ENCODE peak calls at places on chromosomes 13 and 19, in nine cellular contexts. One of them, this sample, is unnamed.

GRCh38 chr19:7455600-7456296 is 33.1 kb downstream of the PEX11G start:
- ATAC-seq in GM23338: no peak
- ATAC-seq in activated CD8-positive, alpha-beta T cell treated with anti-CD3 and anti-CD28 coated beads, Interleukin-2, amount 10 ng/mL, durations not matched to agents 7 days and 5 days: no peak
- ATAC-seq in activated T-cell treated with anti-CD3 and anti-CD28 coated beads, Interleukin-2, amount 50 U/mL, for 4 hours: no peak
- ATAC-seq in IMR-90: no peak
- ATAC-seq in right lobe of liver: no peak
- ATAC-seq in aorta: no peak
- ATAC-seq in stimulated activated naive CD8-positive, alpha-beta T cell treated with anti-CD3 and anti-CD28 coated beads, Interleukin-15, amount 100 ng/mL, for 72 hours: no peak
- ATAC-seq in PC-3: no peak
- ATAC-seq in this sample: no peak

GRCh38 chr13:67152123-67152522 is 78.0 kb downstream of the PCDH9 start:
- ATAC-seq in IMR-90: no peak
- ATAC-seq in activated CD8-positive, alpha-beta T cell treated with anti-CD3 and anti-CD28 coated beads, Interleukin-2, amount 10 ng/mL, durations not matched to agents 7 days and 5 days: no peak
- ATAC-seq in activated T-cell treated with anti-CD3 and anti-CD28 coated beads, Interleukin-2, amount 50 U/mL, for 4 hours: no peak
- ATAC-seq in PC-3: no peak
- ATAC-seq in aorta: no peak
- ATAC-seq in stimulated activated naive CD8-positive, alpha-beta T cell treated with anti-CD3 and anti-CD28 coated beads, Interleukin-15, amount 100 ng/mL, for 72 hours: no peak
- ATAC-seq in GM23338: no peak
- ATAC-seq in right lobe of liver: no peak
- ATAC-seq in this sample: no peak

GRCh38 chr13:49140910-49141611 is 79.1 kb upstream of the MLNR start:
- ATAC-seq in IMR-90: no peak
- ATAC-seq in aorta: no peak
- ATAC-seq in activated T-cell treated with anti-CD3 and anti-CD28 coated beads, Interleukin-2, amount 50 U/mL, for 4 hours: peak; percentile 23
- ATAC-seq in stimulated activated naive CD8-positive, alpha-beta T cell treated with anti-CD3 and anti-CD28 coated beads, Interleukin-15, amount 100 ng/mL, for 72 hours: peak; percentile 90
- ATAC-seq in PC-3: no peak
- ATAC-seq in right lobe of liver: peak; percentile 50
- ATAC-seq in activated CD8-positive, alpha-beta T cell treated with anti-CD3 and anti-CD28 coated beads, Interleukin-2, amount 10 ng/mL, durations not matched to agents 7 days and 5 days: no peak
- ATAC-seq in GM23338: no peak
- ATAC-seq in this sample: peak; percentile 80

GRCh38 chr19:58552655-58553054 is 2.2 kb downstream of the CHMP2A start:
- ATAC-seq in activated T-cell treated with anti-CD3 and anti-CD28 coated beads, Interleukin-2, amount 50 U/mL, for 4 hours: no peak
- ATAC-seq in GM23338: no peak
- ATAC-seq in aorta: no peak
- ATAC-seq in PC-3: no peak
- ATAC-seq in IMR-90: no peak
- ATAC-seq in right lobe of liver: no peak
- ATAC-seq in stimulated activated naive CD8-positive, alpha-beta T cell treated with anti-CD3 and anti-CD28 coated beads, Interleukin-15, amount 100 ng/mL, for 72 hours: no peak
- ATAC-seq in activated CD8-positive, alpha-beta T cell treated with anti-CD3 and anti-CD28 coated beads, Interleukin-2, amount 10 ng/mL, durations not matched to agents 7 days and 5 days: no peak
- ATAC-seq in this sample: no peak

GRCh38 chr13:59722580-59722900 is 441.2 kb downstream of the DIAPH3 start:
- ATAC-seq in IMR-90: no peak
- ATAC-seq in activated T-cell treated with anti-CD3 and anti-CD28 coated beads, Interleukin-2, amount 50 U/mL, for 4 hours: peak; percentile 30
- ATAC-seq in activated CD8-positive, alpha-beta T cell treated with anti-CD3 and anti-CD28 coated beads, Interleukin-2, amount 10 ng/mL, durations not matched to agents 7 days and 5 days: peak; percentile 63
- ATAC-seq in stimulated activated naive CD8-positive, alpha-beta T cell treated with anti-CD3 and anti-CD28 coated beads, Interleukin-15, amount 100 ng/mL, for 72 hours: peak; percentile 28
- ATAC-seq in PC-3: no peak
- ATAC-seq in GM23338: no peak
- ATAC-seq in right lobe of liver: peak; percentile 52
- ATAC-seq in aorta: no peak
- ATAC-seq in this sample: no peak

GRCh38 chr19:42480335-42481095 is 37.8 kb upstream of the CXCL17 start:
- ATAC-seq in activated CD8-positive, alpha-beta T cell treated with anti-CD3 and anti-CD28 coated beads, Interleukin-2, amount 10 ng/mL, durations not matched to agents 7 days and 5 days: peak; percentile 58
- ATAC-seq in GM23338: no peak
- ATAC-seq in IMR-90: peak; percentile 94
- ATAC-seq in stimulated activated naive CD8-positive, alpha-beta T cell treated with anti-CD3 and anti-CD28 coated beads, Interleukin-15, amount 100 ng/mL, for 72 hours: no peak
- ATAC-seq in activated T-cell treated with anti-CD3 and anti-CD28 coated beads, Interleukin-2, amount 50 U/mL, for 4 hours: no peak
- ATAC-seq in PC-3: no peak
- ATAC-seq in aorta: no peak
- ATAC-seq in right lobe of liver: peak; percentile 70
- ATAC-seq in this sample: no peak

GRCh38 chr19:45294291-45295029 is 28.2 kb downstream of the CKM start:
- ATAC-seq in aorta: peak; percentile 74
- ATAC-seq in GM23338: no peak
- ATAC-seq in right lobe of liver: peak; percentile 77
- ATAC-seq in stimulated activated naive CD8-positive, alpha-beta T cell treated with anti-CD3 and anti-CD28 coated beads, Interleukin-15, amount 100 ng/mL, for 72 hours: no peak
- ATAC-seq in activated CD8-positive, alpha-beta T cell treated with anti-CD3 and anti-CD28 coated beads, Interleukin-2, amount 10 ng/mL, durations not matched to agents 7 days and 5 days: no peak
- ATAC-seq in IMR-90: no peak
- ATAC-seq in PC-3: no peak
- ATAC-seq in activated T-cell treated with anti-CD3 and anti-CD28 coated beads, Interleukin-2, amount 50 U/mL, for 4 hours: no peak
- ATAC-seq in this sample: no peak

GRCh38 chr13:112902669-112903068 is 66.3 kb upstream of the MCF2L start:
- ATAC-seq in IMR-90: no peak
- ATAC-seq in PC-3: no peak
- ATAC-seq in right lobe of liver: no peak
- ATAC-seq in stimulated activated naive CD8-positive, alpha-beta T cell treated with anti-CD3 and anti-CD28 coated beads, Interleukin-15, amount 100 ng/mL, for 72 hours: no peak
- ATAC-seq in activated T-cell treated with anti-CD3 and anti-CD28 coated beads, Interleukin-2, amount 50 U/mL, for 4 hours: no peak
- ATAC-seq in GM23338: peak; percentile 2
- ATAC-seq in activated CD8-positive, alpha-beta T cell treated with anti-CD3 and anti-CD28 coated beads, Interleukin-2, amount 10 ng/mL, durations not matched to agents 7 days and 5 days: no peak
- ATAC-seq in aorta: no peak
- ATAC-seq in this sample: no peak

GRCh38 chr13:21010621-21011020 is 50.8 kb downstream of the LATS2 start:
- ATAC-seq in stimulated activated naive CD8-positive, alpha-beta T cell treated with anti-CD3 and anti-CD28 coated beads, Interleukin-15, amount 100 ng/mL, for 72 hours: peak; percentile 95
- ATAC-seq in GM23338: peak; percentile 42
- ATAC-seq in right lobe of liver: peak; percentile 7
- ATAC-seq in activated CD8-positive, alpha-beta T cell treated with anti-CD3 and anti-CD28 coated beads, Interleukin-2, amount 10 ng/mL, durations not matched to agents 7 days and 5 days: no peak
- ATAC-seq in aorta: no peak
- ATAC-seq in activated T-cell treated with anti-CD3 and anti-CD28 coated beads, Interleukin-2, amount 50 U/mL, for 4 hours: no peak
- ATAC-seq in IMR-90: no peak
- ATAC-seq in PC-3: no peak
- ATAC-seq in this sample: no peak

GRCh38 chr13:28843594-28843993 is 23.5 kb downstream of the MTUS2 start:
- ATAC-seq in IMR-90: no peak
- ATAC-seq in PC-3: no peak
- ATAC-seq in activated CD8-positive, alpha-beta T cell treated with anti-CD3 and anti-CD28 coated beads, Interleukin-2, amount 10 ng/mL, durations not matched to agents 7 days and 5 days: no peak
- ATAC-seq in right lobe of liver: peak; percentile 88
- ATAC-seq in activated T-cell treated with anti-CD3 and anti-CD28 coated beads, Interleukin-2, amount 50 U/mL, for 4 hours: no peak
- ATAC-seq in GM23338: no peak
- ATAC-seq in stimulated activated naive CD8-positive, alpha-beta T cell treated with anti-CD3 and anti-CD28 coated beads, Interleukin-15, amount 100 ng/mL, for 72 hours: no peak
- ATAC-seq in aorta: no peak
- ATAC-seq in this sample: no peak

GRCh38 chr19:33134571-33135041 is 2.7 kb downstream of the WDR88 start:
- ATAC-seq in IMR-90: no peak
- ATAC-seq in GM23338: peak; percentile 51
- ATAC-seq in activated T-cell treated with anti-CD3 and anti-CD28 coated beads, Interleukin-2, amount 50 U/mL, for 4 hours: peak; percentile 88
- ATAC-seq in stimulated activated naive CD8-positive, alpha-beta T cell treated with anti-CD3 and anti-CD28 coated beads, Interleukin-15, amount 100 ng/mL, for 72 hours: peak; percentile 92
- ATAC-seq in aorta: peak; percentile 56
- ATAC-seq in activated CD8-positive, alpha-beta T cell treated with anti-CD3 and anti-CD28 coated beads, Interleukin-2, amount 10 ng/mL, durations not matched to agents 7 days and 5 days: peak; percentile 79
- ATAC-seq in right lobe of liver: no peak
- ATAC-seq in PC-3: no peak
- ATAC-seq in this sample: peak; percentile 50

GRCh38 chr13:31023126-31023525 is 90.7 kb downstream of the TEX26 start:
- ATAC-seq in right lobe of liver: no peak
- ATAC-seq in activated T-cell treated with anti-CD3 and anti-CD28 coated beads, Interleukin-2, amount 50 U/mL, for 4 hours: no peak
- ATAC-seq in IMR-90: no peak
- ATAC-seq in aorta: no peak
- ATAC-seq in GM23338: no peak
- ATAC-seq in activated CD8-positive, alpha-beta T cell treated with anti-CD3 and anti-CD28 coated beads, Interleukin-2, amount 10 ng/mL, durations not matched to agents 7 days and 5 days: no peak
- ATAC-seq in stimulated activated naive CD8-positive, alpha-beta T cell treated with anti-CD3 and anti-CD28 coated beads, Interleukin-15, amount 100 ng/mL, for 72 hours: no peak
- ATAC-seq in PC-3: no peak
- ATAC-seq in this sample: no peak

GRCh38 chr13:80361298-80361697 is 20.4 kb upstream of the SPRY2 start:
- ATAC-seq in right lobe of liver: no peak
- ATAC-seq in activated T-cell treated with anti-CD3 and anti-CD28 coated beads, Interleukin-2, amount 50 U/mL, for 4 hours: no peak
- ATAC-seq in aorta: no peak
- ATAC-seq in IMR-90: no peak
- ATAC-seq in PC-3: peak; percentile 72
- ATAC-seq in stimulated activated naive CD8-positive, alpha-beta T cell treated with anti-CD3 and anti-CD28 coated beads, Interleukin-15, amount 100 ng/mL, for 72 hours: no peak
- ATAC-seq in GM23338: no peak
- ATAC-seq in activated CD8-positive, alpha-beta T cell treated with anti-CD3 and anti-CD28 coated beads, Interleukin-2, amount 10 ng/mL, durations not matched to agents 7 days and 5 days: no peak
- ATAC-seq in this sample: no peak

GRCh38 chr13:59368652-59369051 is 795.1 kb downstream of the DIAPH3 start:
- ATAC-seq in IMR-90: no peak
- ATAC-seq in activated T-cell treated with anti-CD3 and anti-CD28 coated beads, Interleukin-2, amount 50 U/mL, for 4 hours: no peak
- ATAC-seq in PC-3: no peak
- ATAC-seq in GM23338: peak; percentile 51
- ATAC-seq in aorta: peak; percentile 50
- ATAC-seq in activated CD8-positive, alpha-beta T cell treated with anti-CD3 and anti-CD28 coated beads, Interleukin-2, amount 10 ng/mL, durations not matched to agents 7 days and 5 days: no peak
- ATAC-seq in stimulated activated naive CD8-positive, alpha-beta T cell treated with anti-CD3 and anti-CD28 coated beads, Interleukin-15, amount 100 ng/mL, for 72 hours: no peak
- ATAC-seq in right lobe of liver: peak; percentile 28
- ATAC-seq in this sample: no peak